ENCODE peak calls at places on chromosomes 2 and 18, in four cellular contexts. One of them, this sample, is unnamed.

GRCh38 chr18:24837065-24837464 is 376.6 kb downstream of the HRH4 start:
- DNase-seq in K562: no peak
- DNase-seq in GM12878: no peak
- DNase-seq in HepG2: no peak
- DNase-seq in this sample: no peak

GRCh38 chr18:21450913-21451312 is 149.6 kb downstream of the ESCO1 start:
- DNase-seq in K562: no peak
- DNase-seq in HepG2: no peak
- DNase-seq in GM12878: no peak
- DNase-seq in this sample: peak; percentile 65

GRCh38 chr18:23422751-23423418 is 30.2 kb upstream of the RIOK3 start:
- DNase-seq in HepG2: peak; percentile 66
- DNase-seq in GM12878: peak; percentile 92
- DNase-seq in K562: peak; percentile 91
- DNase-seq in this sample: no peak

GRCh38 chr2:131062066-131062465 is 31.2 kb downstream of the FAM168B start:
- DNase-seq in K562: no peak
- DNase-seq in GM12878: no peak
- DNase-seq in HepG2: no peak
- DNase-seq in this sample: peak; percentile 31

GRCh38 chr18:25927830-25928229 is 162.6 kb downstream of the SS18 start:
- DNase-seq in K562: no peak
- DNase-seq in HepG2: no peak
- DNase-seq in GM12878: no peak
- DNase-seq in this sample: no peak

GRCh38 chr2:196247114-196247978 is 76.0 kb upstream of the STK17B start:
- DNase-seq in HepG2: no peak
- DNase-seq in K562: no peak
- DNase-seq in GM12878: no peak
- DNase-seq in this sample: no peak

GRCh38 chr2:171389325-171389724 is 44.5 kb downstream of the METTL8 start:
- DNase-seq in GM12878: no peak
- DNase-seq in K562: no peak
- DNase-seq in HepG2: no peak
- DNase-seq in this sample: no peak

GRCh38 chr2:97910403-97911209 is 85.1 kb downstream of the TMEM131 start:
- DNase-seq in K562: no peak
- DNase-seq in HepG2: no peak
- DNase-seq in GM12878: no peak
- DNase-seq in this sample: no peak

GRCh38 chr18:40868110-40868858 is 1086.8 kb upstream of the PIK3C3 start:
- DNase-seq in K562: no peak
- DNase-seq in HepG2: peak; percentile 3
- DNase-seq in GM12878: no peak
- DNase-seq in this sample: peak; percentile 49

DNA sequence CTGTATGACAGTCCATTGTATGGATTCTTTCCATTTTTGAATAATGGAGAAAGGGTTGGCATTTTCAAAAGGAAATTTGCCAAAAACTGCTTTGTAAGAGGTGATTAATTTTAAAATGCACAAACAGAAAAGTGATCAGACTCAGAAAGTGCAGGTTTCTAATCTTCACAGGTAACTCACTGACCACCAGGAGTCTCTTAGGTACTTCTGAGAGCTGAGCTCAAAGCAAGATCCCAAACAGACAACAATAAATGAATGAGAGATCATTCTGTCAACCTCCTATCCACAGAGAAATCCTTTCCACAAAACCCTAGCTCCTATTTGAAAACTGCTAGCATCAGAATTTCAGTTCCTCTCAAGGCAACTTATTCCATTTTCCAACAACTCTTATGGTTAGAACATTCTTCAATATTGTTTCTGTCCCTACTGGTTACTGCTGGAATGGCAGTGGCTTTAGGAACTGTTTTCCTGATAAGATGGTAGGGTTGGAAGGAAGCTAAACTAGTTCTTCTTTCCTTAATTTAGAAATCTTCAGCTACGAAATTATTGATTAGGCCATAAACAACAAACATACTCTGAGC is 20.6 kb upstream of the HAAO start:
- DNase-seq in GM12878: no peak
- DNase-seq in K562: no peak
- DNase-seq in HepG2: peak; percentile 59
- DNase-seq in this sample: peak; percentile 56
- TF ChIP-seq MYC in GM12878: no peak
- TF ChIP-seq MYC in K562: no peak
- TF ChIP-seq MYC in HepG2: no peak
- TF ChIP-seq MYC in this sample: no peak

GRCh38 chr18:68764016-68764415 is 33.9 kb upstream of the CCDC102B start:
- DNase-seq in K562: no peak
- DNase-seq in HepG2: no peak
- DNase-seq in GM12878: no peak
- DNase-seq in this sample: peak; percentile 1

GRCh38 chr18:68763082-68763481 is 34.8 kb upstream of the CCDC102B start:
- DNase-seq in K562: no peak
- DNase-seq in HepG2: no peak
- DNase-seq in GM12878: no peak
- DNase-seq in this sample: peak; percentile 24

GRCh38 chr18:68769423-68769822 is 28.5 kb upstream of the CCDC102B start:
- DNase-seq in K562: no peak
- DNase-seq in GM12878: no peak
- DNase-seq in HepG2: no peak
- DNase-seq in this sample: no peak

GRCh38 chr18:68772268-68772667 is 25.6 kb upstream of the CCDC102B start:
- DNase-seq in K562: no peak
- DNase-seq in HepG2: no peak
- DNase-seq in GM12878: no peak
- DNase-seq in this sample: no peak

GRCh38 chr18:68766433-68766832 is 31.4 kb upstream of the CCDC102B start:
- DNase-seq in GM12878: no peak
- DNase-seq in K562: no peak
- DNase-seq in HepG2: no peak
- DNase-seq in this sample: no peak
- H3K4me3 ChIP-seq in GM12878: no peak overlapping the region
- H3K4me3 ChIP-seq in K562: no peak overlapping the region
- H3K4me3 ChIP-seq in HepG2: no peak overlapping the region
- H3K4me3 ChIP-seq in this sample: no peak overlapping the region

DNA sequence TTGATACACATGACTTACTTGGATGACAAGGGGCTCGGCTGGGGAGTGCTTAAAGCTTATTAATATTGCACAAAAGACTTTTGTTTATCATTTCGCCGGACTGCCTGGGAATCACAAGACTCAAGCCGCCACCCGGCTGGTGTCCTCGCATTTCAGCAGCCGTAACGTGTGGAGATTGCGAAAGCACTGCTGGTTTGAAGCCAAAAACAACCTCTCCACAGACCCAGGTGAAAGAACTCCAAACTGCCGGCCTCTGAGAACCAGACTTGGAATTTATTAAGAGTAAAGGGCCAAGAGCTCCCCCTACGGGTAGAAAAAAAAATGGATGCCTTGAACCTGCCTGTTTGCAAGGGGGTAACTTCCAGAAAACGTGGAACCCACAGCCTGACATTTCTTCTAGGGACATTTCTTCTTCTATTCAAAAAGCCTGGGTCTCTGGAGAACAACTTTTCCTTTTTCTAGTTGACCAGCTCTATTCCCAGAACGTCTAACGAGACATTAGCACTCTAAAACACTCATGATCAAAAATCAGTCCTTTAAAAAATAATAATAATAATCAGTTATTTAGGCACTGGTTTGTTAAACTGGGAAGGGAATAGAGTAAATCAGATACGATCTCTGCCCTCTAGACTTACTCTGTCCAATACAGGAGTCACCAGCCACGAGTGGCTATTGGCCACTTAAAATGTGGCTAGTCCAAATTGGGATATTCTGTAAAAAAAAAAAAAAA is 216.3 kb downstream of the C1D start:
- DNase-seq in K562: peak; percentile 70
- DNase-seq in GM12878: no peak
- DNase-seq in HepG2: peak; percentile 94
- DNase-seq in this sample: peak; percentile 96
- TF ChIP-seq POLR2AphosphoS5 in K562: no peak
- TF ChIP-seq POLR2AphosphoS5 in GM12878: no peak
- TF ChIP-seq POLR2AphosphoS5 in HepG2: no peak
- TF ChIP-seq POLR2AphosphoS5 in this sample: peak; percentile 14

DNA sequence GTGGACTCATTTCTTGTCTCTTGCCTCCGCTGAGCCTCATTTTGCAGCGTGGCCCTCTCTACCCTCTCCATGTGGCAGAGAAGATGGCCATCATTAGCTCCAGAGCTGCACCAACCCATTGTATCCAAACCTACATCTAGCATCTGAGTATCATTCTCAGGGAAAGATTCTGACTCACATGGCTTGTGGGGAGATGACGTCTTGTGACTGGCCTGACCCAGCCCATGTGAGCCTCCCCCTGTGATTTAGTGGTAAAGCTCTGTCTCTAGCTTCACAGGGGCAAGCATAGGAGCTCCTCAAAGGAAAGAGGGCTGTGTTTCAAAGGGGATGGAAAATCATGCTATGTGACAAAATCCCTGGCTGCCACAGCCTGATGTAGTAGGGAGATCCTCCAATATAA is 87.4 kb upstream of the RBMS1 start:
- DNase-seq in K562: no peak
- DNase-seq in HepG2: no peak
- DNase-seq in GM12878: no peak
- DNase-seq in this sample: no peak
- TF ChIP-seq MYC in K562: no peak
- TF ChIP-seq MYC in HepG2: no peak
- TF ChIP-seq MYC in GM12878: no peak
- TF ChIP-seq MYC in this sample: no peak

GRCh38 chr2:16656784-16657391 is 8.7 kb downstream of the CYRIA start:
- DNase-seq in GM12878: peak; percentile 83
- DNase-seq in K562: no peak
- DNase-seq in HepG2: no peak
- DNase-seq in this sample: no peak
- H3K4me3 ChIP-seq in GM12878: peak overlapping the region; percentile 3
- H3K4me3 ChIP-seq in K562: no peak overlapping the region
- H3K4me3 ChIP-seq in HepG2: no peak overlapping the region
- H3K4me3 ChIP-seq in this sample: no peak overlapping the region

DNA sequence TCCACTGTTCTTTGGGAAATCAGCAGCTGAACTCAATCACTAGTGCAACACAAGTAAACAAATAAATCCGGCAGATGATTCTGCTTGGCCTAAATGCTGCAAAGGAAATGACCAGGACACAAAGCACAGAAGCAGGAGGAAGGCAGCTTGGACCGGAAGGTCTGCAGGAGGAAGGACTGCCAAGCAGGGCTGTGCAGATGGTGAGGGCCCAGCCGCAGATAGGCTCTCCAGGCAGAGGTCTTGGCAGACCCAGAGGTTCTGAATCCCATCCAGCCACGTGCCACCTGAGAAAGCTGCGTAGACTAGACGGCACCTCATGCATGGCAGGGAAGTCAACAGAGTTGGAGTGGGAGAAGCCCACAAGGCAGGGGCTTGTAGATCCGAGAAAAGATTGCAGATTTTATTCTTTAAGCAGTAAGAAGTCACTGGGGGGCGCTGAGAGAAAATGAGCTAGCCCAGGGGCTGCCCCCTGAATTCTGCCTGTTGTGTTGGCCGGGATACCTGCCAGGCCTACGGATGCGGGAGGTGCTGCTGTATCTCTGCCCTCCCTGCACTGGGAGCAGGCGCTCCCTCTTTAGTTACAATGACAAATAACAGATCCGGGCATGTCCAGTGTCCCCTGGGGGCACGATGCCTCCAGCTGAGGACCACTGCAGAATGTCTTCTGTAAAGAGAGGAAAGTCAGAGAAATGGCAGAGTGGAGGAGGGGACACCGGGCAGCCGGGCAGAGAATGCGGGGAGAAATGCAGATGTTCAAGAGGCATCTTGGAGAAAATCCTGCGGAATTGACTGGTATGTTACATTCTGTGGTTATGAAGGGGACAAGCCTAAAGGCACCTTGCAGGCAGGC is 153.5 kb downstream of the PXDN start:
- DNase-seq in GM12878: no peak
- DNase-seq in K562: no peak
- DNase-seq in HepG2: no peak
- DNase-seq in this sample: peak; percentile 31
- TF ChIP-seq POLR2AphosphoS5 in GM12878: no peak
- TF ChIP-seq POLR2AphosphoS5 in K562: no peak
- TF ChIP-seq POLR2AphosphoS5 in HepG2: no peak
- TF ChIP-seq POLR2AphosphoS5 in this sample: no peak